ENCODE peak calls at places on chromosomes 7 and 10, in five cellular contexts. One of them, this sample, is unnamed.

GRCh38 chr10:61139230-61139928 is 195.4 kb upstream of the RHOBTB1 start:
- DNase-seq in transverse colon: no peak
- DNase-seq in SK-N-SH: no peak
- DNase-seq in breast epithelium: no peak
- DNase-seq in esophagus muscularis mucosa: no peak
- DNase-seq in this sample: no peak

GRCh38 chr7:136064098-136064497 is 86.9 kb upstream of the MTPN start:
- DNase-seq in transverse colon: no peak
- DNase-seq in SK-N-SH: no peak
- DNase-seq in breast epithelium: no peak
- DNase-seq in esophagus muscularis mucosa: no peak
- DNase-seq in this sample: no peak

GRCh38 chr7:28178537-28178936 is 2.1 kb downstream of the JAZF1 start:
- DNase-seq in transverse colon: no peak
- DNase-seq in breast epithelium: no peak
- DNase-seq in esophagus muscularis mucosa: no peak
- DNase-seq in SK-N-SH: no peak
- DNase-seq in this sample: no peak

GRCh38 chr7:2920956-2921708 is 77.0 kb upstream of the GNA12 start:
- DNase-seq in breast epithelium: no peak
- DNase-seq in transverse colon: no peak
- DNase-seq in SK-N-SH: peak; percentile 74
- DNase-seq in esophagus muscularis mucosa: no peak
- DNase-seq in this sample: no peak

GRCh38 chr7:29968683-29969457 is 20.7 kb downstream of the SCRN1 start:
- DNase-seq in transverse colon: no peak
- DNase-seq in esophagus muscularis mucosa: no peak
- DNase-seq in breast epithelium: no peak
- DNase-seq in SK-N-SH: no peak
- DNase-seq in this sample: no peak

GRCh38 chr10:97422921-97423420 is 3.0 kb upstream of the PGAM1 start:
- DNase-seq in esophagus muscularis mucosa: no peak
- DNase-seq in breast epithelium: no peak
- DNase-seq in transverse colon: no peak
- DNase-seq in SK-N-SH: no peak
- DNase-seq in this sample: no peak

GRCh38 chr7:91295571-91295970 is 31.3 kb downstream of the FZD1 start:
- DNase-seq in transverse colon: no peak
- DNase-seq in breast epithelium: no peak
- DNase-seq in esophagus muscularis mucosa: no peak
- DNase-seq in SK-N-SH: no peak
- DNase-seq in this sample: no peak

GRCh38 chr7:45710271-45711160 is 136.3 kb downstream of the ADCY1 start:
- DNase-seq in SK-N-SH: peak; percentile 24
- DNase-seq in breast epithelium: peak; percentile 36
- DNase-seq in esophagus muscularis mucosa: peak; percentile 77
- DNase-seq in transverse colon: no peak
- DNase-seq in this sample: no peak

GRCh38 chr7:69764071-69764470 is 165.8 kb downstream of the AUTS2 start:
- DNase-seq in esophagus muscularis mucosa: no peak
- DNase-seq in breast epithelium: no peak
- DNase-seq in transverse colon: no peak
- DNase-seq in SK-N-SH: no peak
- DNase-seq in this sample: no peak

GRCh38 chr7:51140203-51140938 is 176.2 kb downstream of the COBL start:
- DNase-seq in breast epithelium: no peak
- DNase-seq in transverse colon: no peak
- DNase-seq in esophagus muscularis mucosa: peak; percentile 26
- DNase-seq in SK-N-SH: no peak
- DNase-seq in this sample: no peak

GRCh38 chr10:32271617-32272016 is 75.3 kb downstream of the EPC1 start:
- DNase-seq in esophagus muscularis mucosa: no peak
- DNase-seq in transverse colon: no peak
- DNase-seq in SK-N-SH: no peak
- DNase-seq in breast epithelium: no peak
- DNase-seq in this sample: no peak

GRCh38 chr7:55224111-55224510 is 141.0 kb upstream of the LANCL2 start:
- DNase-seq in transverse colon: no peak
- DNase-seq in breast epithelium: no peak
- DNase-seq in esophagus muscularis mucosa: no peak
- DNase-seq in SK-N-SH: no peak
- DNase-seq in this sample: peak; percentile 77

GRCh38 chr7:155494551-155494950 is 36.6 kb downstream of the EN2 start:
- DNase-seq in SK-N-SH: no peak
- DNase-seq in esophagus muscularis mucosa: no peak
- DNase-seq in transverse colon: no peak
- DNase-seq in breast epithelium: no peak
- DNase-seq in this sample: no peak

GRCh38 chr10:132479603-132480221 is 57.9 kb upstream of the INPP5A start:
- DNase-seq in breast epithelium: no peak
- DNase-seq in esophagus muscularis mucosa: no peak
- DNase-seq in transverse colon: no peak
- DNase-seq in SK-N-SH: no peak
- DNase-seq in this sample: no peak

GRCh38 chr7:140681766-140682165 is 9.0 kb downstream of the ADCK2 start:
- DNase-seq in SK-N-SH: no peak
- DNase-seq in transverse colon: no peak
- DNase-seq in esophagus muscularis mucosa: no peak
- DNase-seq in breast epithelium: no peak
- DNase-seq in this sample: no peak

GRCh38 chr10:80588506-80589020 is 50.9 kb downstream of the SH2D4B start:
- DNase-seq in transverse colon: no peak
- DNase-seq in breast epithelium: no peak
- DNase-seq in SK-N-SH: no peak
- DNase-seq in esophagus muscularis mucosa: no peak
- DNase-seq in this sample: no peak

GRCh38 chr10:65684896-65685295 is 1240.9 kb upstream of the LRRTM3 start:
- DNase-seq in esophagus muscularis mucosa: no peak
- DNase-seq in transverse colon: no peak
- DNase-seq in breast epithelium: no peak
- DNase-seq in SK-N-SH: no peak
- DNase-seq in this sample: no peak

GRCh38 chr10:8556321-8556720 is 501.8 kb downstream of the GATA3 start:
- DNase-seq in esophagus muscularis mucosa: no peak
- DNase-seq in breast epithelium: no peak
- DNase-seq in SK-N-SH: no peak
- DNase-seq in transverse colon: no peak
- DNase-seq in this sample: no peak

GRCh38 chr7:35722054-35722849 is 27.3 kb upstream of the HERPUD2 start:
- DNase-seq in transverse colon: no peak
- DNase-seq in breast epithelium: no peak
- DNase-seq in SK-N-SH: no peak
- DNase-seq in esophagus muscularis mucosa: no peak
- DNase-seq in this sample: no peak

GRCh38 chr10:97349752-97350117 is 15.2 kb upstream of the FRAT2 start:
- DNase-seq in transverse colon: no peak
- DNase-seq in SK-N-SH: no peak
- DNase-seq in breast epithelium: no peak
- DNase-seq in esophagus muscularis mucosa: no peak
- DNase-seq in this sample: no peak

GRCh38 chr7:130114776-130115175 is 44.4 kb downstream of the KLHDC10 start:
- DNase-seq in SK-N-SH: no peak
- DNase-seq in transverse colon: no peak
- DNase-seq in esophagus muscularis mucosa: no peak
- DNase-seq in breast epithelium: no peak
- DNase-seq in this sample: no peak

GRCh38 chr10:79925614-79926013 is 23.3 kb downstream of the SFTPD start:
- DNase-seq in SK-N-SH: no peak
- DNase-seq in esophagus muscularis mucosa: no peak
- DNase-seq in transverse colon: no peak
- DNase-seq in breast epithelium: no peak
- DNase-seq in this sample: no peak

GRCh38 chr10:103648231-103648950 is 154.9 kb downstream of the NEURL1 start:
- DNase-seq in transverse colon: no peak
- DNase-seq in SK-N-SH: no peak
- DNase-seq in breast epithelium: no peak
- DNase-seq in esophagus muscularis mucosa: no peak
- DNase-seq in this sample: no peak

GRCh38 chr10:70432101-70432500 is 9.4 kb downstream of the NODAL start:
- DNase-seq in breast epithelium: no peak
- DNase-seq in esophagus muscularis mucosa: no peak
- DNase-seq in SK-N-SH: no peak
- DNase-seq in transverse colon: no peak
- DNase-seq in this sample: no peak

GRCh38 chr7:50367570-50367969 is 63.1 kb downstream of the IKZF1 start:
- DNase-seq in transverse colon: no peak
- DNase-seq in esophagus muscularis mucosa: no peak
- DNase-seq in breast epithelium: no peak
- DNase-seq in SK-N-SH: no peak
- DNase-seq in this sample: no peak

GRCh38 chr7:157018328-157018996 is 8.0 kb upstream of the MNX1 start:
- DNase-seq in breast epithelium: no peak
- DNase-seq in transverse colon: no peak
- DNase-seq in SK-N-SH: peak; percentile 53
- DNase-seq in esophagus muscularis mucosa: no peak
- DNase-seq in this sample: no peak

GRCh38 chr7:31373337-31374289 is 33.1 kb upstream of the NEUROD6 start:
- DNase-seq in esophagus muscularis mucosa: no peak
- DNase-seq in transverse colon: peak; percentile 20
- DNase-seq in SK-N-SH: peak; percentile 52
- DNase-seq in breast epithelium: no peak
- DNase-seq in this sample: no peak

GRCh38 chr10:119268871-119269506 is 61.6 kb downstream of the GRK5 start:
- DNase-seq in SK-N-SH: no peak
- DNase-seq in transverse colon: no peak
- DNase-seq in esophagus muscularis mucosa: no peak
- DNase-seq in breast epithelium: no peak
- DNase-seq in this sample: no peak

GRCh38 chr10:31134303-31134928 is 102.8 kb upstream of the ZNF438 start:
- DNase-seq in esophagus muscularis mucosa: no peak
- DNase-seq in SK-N-SH: no peak
- DNase-seq in breast epithelium: no peak
- DNase-seq in transverse colon: peak; percentile 19
- DNase-seq in this sample: no peak

GRCh38 chr7:114663502-114663901 is 248.9 kb downstream of the FOXP2 start:
- DNase-seq in breast epithelium: no peak
- DNase-seq in transverse colon: peak; percentile 8
- DNase-seq in SK-N-SH: no peak
- DNase-seq in esophagus muscularis mucosa: no peak
- DNase-seq in this sample: no peak

GRCh38 chr7:28529755-28530154 is 117.4 kb downstream of the CREB5 start:
- DNase-seq in SK-N-SH: no peak
- DNase-seq in esophagus muscularis mucosa: no peak
- DNase-seq in transverse colon: no peak
- DNase-seq in breast epithelium: no peak
- DNase-seq in this sample: no peak

GRCh38 chr10:25820496-25821415 is 113.3 kb upstream of the MYO3A start:
- DNase-seq in transverse colon: no peak
- DNase-seq in esophagus muscularis mucosa: no peak
- DNase-seq in breast epithelium: no peak
- DNase-seq in SK-N-SH: no peak
- DNase-seq in this sample: no peak

GRCh38 chr7:102454423-102454822 is 10.2 kb downstream of the ALKBH4 start:
- DNase-seq in transverse colon: no peak
- DNase-seq in esophagus muscularis mucosa: no peak
- DNase-seq in breast epithelium: no peak
- DNase-seq in SK-N-SH: no peak
- DNase-seq in this sample: no peak

GRCh38 chr7:10618934-10619333 is 354.7 kb upstream of the PHF14 start:
- DNase-seq in esophagus muscularis mucosa: no peak
- DNase-seq in transverse colon: no peak
- DNase-seq in breast epithelium: no peak
- DNase-seq in SK-N-SH: peak; percentile 16
- DNase-seq in this sample: no peak

GRCh38 chr7:22435105-22435504 is 64.9 kb downstream of the STEAP1B start:
- DNase-seq in SK-N-SH: no peak
- DNase-seq in breast epithelium: no peak
- DNase-seq in esophagus muscularis mucosa: peak; percentile 47
- DNase-seq in transverse colon: no peak
- DNase-seq in this sample: no peak
- H3K4me3 ChIP-seq in SK-N-SH: no peak overlapping the region
- H3K4me3 ChIP-seq in breast epithelium: no peak overlapping the region
- H3K4me3 ChIP-seq in esophagus muscularis mucosa: no peak overlapping the region
- H3K4me3 ChIP-seq in transverse colon: no peak overlapping the region
- H3K4me3 ChIP-seq in this sample: no peak overlapping the region

DNA sequence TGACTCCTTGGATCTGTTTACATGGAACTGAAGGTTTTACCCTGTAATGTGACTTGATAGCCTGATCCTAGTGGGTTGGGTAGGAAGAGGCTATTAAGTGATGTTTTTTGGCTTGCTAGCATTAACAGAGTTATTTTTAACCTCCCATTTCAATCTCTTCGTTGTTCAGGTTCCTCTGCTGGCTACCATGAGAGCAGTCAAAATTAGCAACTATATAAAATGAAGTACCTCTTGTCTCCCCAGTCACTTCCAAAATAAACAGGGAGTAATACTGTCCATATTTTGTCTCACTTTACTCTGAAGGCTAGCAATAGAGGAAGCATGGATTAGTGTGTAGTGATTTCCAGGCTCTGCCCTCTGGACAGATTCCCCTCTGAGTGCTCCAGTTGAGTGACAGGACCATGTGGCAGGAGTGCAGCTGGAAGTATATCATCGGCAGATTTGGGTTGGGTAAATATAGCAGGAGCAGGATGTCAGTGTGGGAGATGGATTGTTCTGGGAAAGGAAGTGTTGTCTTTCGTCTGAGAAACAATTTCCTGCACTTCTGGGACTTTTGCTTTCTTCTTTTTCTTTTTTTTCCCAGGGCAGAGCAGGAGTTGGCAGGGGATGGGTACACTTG is 35.2 kb downstream of the GBF1 start:
- DNase-seq in SK-N-SH: peak; percentile 59
- DNase-seq in breast epithelium: no peak
- DNase-seq in esophagus muscularis mucosa: no peak
- DNase-seq in transverse colon: no peak
- DNase-seq in this sample: no peak
- H3K27ac ChIP-seq in SK-N-SH: peak overlapping the region; percentile 42
- H3K27ac ChIP-seq in breast epithelium: peak overlapping the region; percentile 53
- H3K27ac ChIP-seq in esophagus muscularis mucosa: peak overlapping the region; percentile 44
- H3K27ac ChIP-seq in transverse colon: no peak overlapping the region
- H3K27ac ChIP-seq in this sample: peak overlapping the region; percentile 39

GRCh38 chr10:34698979-34699378 is 116.1 kb downstream of the PARD3 start:
- DNase-seq in esophagus muscularis mucosa: peak; percentile 88
- DNase-seq in transverse colon: no peak
- DNase-seq in SK-N-SH: no peak
- DNase-seq in breast epithelium: no peak
- DNase-seq in this sample: peak; percentile 16
- TF ChIP-seq POLR2AphosphoS5 in esophagus muscularis mucosa: no peak
- TF ChIP-seq POLR2AphosphoS5 in transverse colon: no peak
- TF ChIP-seq POLR2AphosphoS5 in SK-N-SH: peak; percentile 59
- TF ChIP-seq POLR2AphosphoS5 in breast epithelium: peak; percentile 18
- TF ChIP-seq POLR2AphosphoS5 in this sample: no peak

DNA sequence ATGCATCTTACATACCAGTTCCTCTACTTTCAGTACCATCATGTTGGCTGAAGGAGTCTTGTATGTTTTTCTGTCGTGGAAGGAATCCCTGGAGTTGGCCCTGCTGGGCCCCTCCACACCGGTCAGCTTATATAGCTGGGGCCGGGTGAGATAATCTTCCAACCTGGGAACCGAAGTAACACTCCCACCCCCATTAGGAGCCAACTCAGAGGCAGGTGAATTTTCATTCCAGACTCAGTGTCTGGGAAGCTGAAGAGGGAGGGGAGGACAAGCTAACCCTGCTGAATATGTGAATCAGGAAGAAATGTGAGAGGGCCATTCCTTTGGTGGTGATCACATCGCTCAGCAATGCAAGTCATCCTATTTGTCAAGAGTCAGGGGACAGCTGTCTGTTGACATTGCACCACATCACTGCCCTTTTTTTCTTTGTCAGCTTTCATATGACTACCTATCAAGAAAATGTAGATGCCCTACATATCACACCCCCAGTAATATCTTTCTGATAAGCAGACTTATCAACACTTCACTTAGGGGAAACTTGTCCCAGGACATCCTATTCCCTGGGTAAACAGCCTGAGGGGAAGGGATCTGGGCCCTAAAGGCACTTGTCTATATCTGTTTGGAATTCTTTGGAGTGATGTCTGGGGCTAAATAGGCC is at the start of gene ANKRD1:
- DNase-seq in transverse colon: no peak
- DNase-seq in breast epithelium: no peak
- DNase-seq in esophagus muscularis mucosa: no peak
- DNase-seq in SK-N-SH: no peak
- DNase-seq in this sample: no peak
- H3K4me3 ChIP-seq in transverse colon: no peak within 1 kb of the TSS
- H3K4me3 ChIP-seq in breast epithelium: no peak within 1 kb of the TSS
- H3K4me3 ChIP-seq in esophagus muscularis mucosa: no peak within 1 kb of the TSS
- H3K4me3 ChIP-seq in SK-N-SH: peak within 1 kb of the TSS; percentile 53
- H3K4me3 ChIP-seq in this sample: no peak within 1 kb of the TSS